ENCODE peak calls at places on chromosomes 7 and 10, in six cellular contexts. C is mammary epithelial cell, O is hepatocyte, F is neural progenitor cell, I is GM23338, M is HCT116. B is an unnamed sample.

GRCh38 chr7:94394399-94395140 is at the start of gene COL1A2:
- DNase-seq in C (no peak), M (no peak), O (peak), I (peak), F (peak), B (no peak)

GRCh38 chr10:24209946-24210491 is 1.1 kb downstream of the KIAA1217 start:
- DNase-seq in F (no peak), M (no peak), C (peak), O (peak), I (no peak), B (peak)

GRCh38 chr10:43202657-43203490 is 64.0 kb downstream of the RASGEF1A start:
- DNase-seq in M (no peak), C (no peak), F (peak), I (peak), O (peak), B (no peak)

GRCh38 chr7:28867181-28867580 is 90.9 kb downstream of the TRIL start:
- DNase-seq in F (no peak), O (no peak), M (no peak), I (no peak), C (no peak), B (no peak)

GRCh38 chr10:15363031-15363430 is 8.1 kb downstream of the FAM171A1 start:
- DNase-seq in F (no peak), I (no peak), O (no peak), C (no peak), M (no peak), B (no peak)

GRCh38 chr7:2471396-2471795 is 4.8 kb downstream of the GRIFIN start:
- DNase-seq in C (peak), F (peak), M (no peak), O (no peak), I (peak), B (no peak)

GRCh38 chr7:38040831-38041230 is 120.4 kb downstream of the EPDR1 start:
- DNase-seq in I (no peak), M (no peak), O (no peak), C (peak), F (no peak), B (no peak)

GRCh38 chr10:113709221-113709838 is 29.6 kb downstream of the CASP7 start:
- DNase-seq in I (no peak), F (no peak), M (no peak), C (no peak), O (peak), B (no peak)

GRCh38 chr10:85222300-85222699 is 893.9 kb downstream of the CCSER2 start:
- DNase-seq in I (no peak), F (no peak), M (no peak), C (no peak), O (no peak), B (no peak)

GRCh38 chr10:96511044-96511945 is 2.4 kb downstream of the TLL2 start:
- DNase-seq in M (peak), O (peak), I (peak), F (peak), C (peak), B (no peak)

GRCh38 chr7:129401228-129401967 is 32.8 kb upstream of the STRIP2 start:
- DNase-seq in O (peak), M (no peak), C (peak), F (no peak), I (no peak), B (no peak)

DNA sequence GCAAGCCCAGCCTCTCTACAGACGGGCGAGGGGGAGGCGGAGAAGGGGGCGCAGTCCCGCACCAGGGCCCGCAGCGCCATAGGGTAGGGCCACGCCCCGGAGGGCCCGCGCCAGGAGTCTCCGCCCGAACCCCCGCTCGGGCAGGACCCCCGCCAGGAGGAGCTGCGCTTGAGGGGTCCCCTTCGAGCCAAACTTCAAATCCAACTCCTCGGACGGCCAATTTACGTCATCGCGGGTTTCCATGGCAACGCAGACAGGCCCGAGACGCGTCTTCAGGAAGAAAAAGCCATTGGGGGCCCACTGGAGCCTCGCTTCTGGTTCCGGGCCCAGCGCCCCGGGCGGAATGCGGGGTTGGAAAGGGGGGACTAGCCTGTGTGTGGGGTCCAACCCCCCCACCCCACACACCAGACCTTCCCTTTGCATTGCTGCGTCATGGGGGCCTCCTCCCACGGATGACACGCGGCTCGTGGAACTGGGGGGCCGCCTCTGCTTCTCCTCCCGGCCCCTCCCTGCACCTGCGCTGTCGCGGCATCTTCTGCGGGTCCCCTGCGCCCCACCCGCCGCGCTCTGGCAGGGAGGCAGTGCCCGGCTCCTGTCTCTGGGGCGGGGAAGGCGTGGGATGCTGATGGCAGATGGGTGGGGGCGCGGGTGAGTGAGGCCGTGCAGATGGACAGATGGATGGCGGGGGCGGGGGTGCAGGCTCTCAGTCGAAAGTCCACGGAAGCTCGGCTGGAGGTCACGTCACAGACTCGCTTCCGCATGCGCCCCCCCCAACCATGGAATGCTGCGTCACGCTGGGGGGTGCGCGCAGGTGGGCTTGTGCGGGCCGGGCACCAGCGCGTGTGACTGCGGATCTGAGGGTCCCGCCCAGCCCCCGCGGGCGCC is 1.2 kb downstream of the CALY start:
- DNase-seq in F (peak), C (no peak), I (peak), O (peak), M (no peak), B (no peak)
- TF ChIP-seq EZH2 in F (peak), C (peak), I (no peak), O (no peak), M (no peak), B (peak)

GRCh38 chr10:48937796-48938195 is 1.8 kb downstream of the LRRC18 start:
- DNase-seq in C (no peak), F (no peak), I (no peak), M (no peak), O (no peak), B (no peak)

GRCh38 chr10:48934672-48935071 is 5.0 kb downstream of the LRRC18 start:
- DNase-seq in M (no peak), I (no peak), O (no peak), C (no peak), F (no peak), B (no peak)

GRCh38 chr10:48932831-48933670 is 6.6 kb downstream of the LRRC18 start:
- DNase-seq in M (no peak), F (no peak), C (no peak), I (no peak), O (no peak), B (no peak)

GRCh38 chr10:48938281-48938680 is 1.4 kb downstream of the LRRC18 start:
- DNase-seq in M (no peak), F (no peak), O (no peak), I (no peak), C (no peak), B (no peak)

GRCh38 chr10:48935141-48935540 is 4.5 kb downstream of the LRRC18 start:
- DNase-seq in M (no peak), I (peak), F (peak), O (no peak), C (no peak), B (no peak)
- TF ChIP-seq EZH2 in M (no peak), I (no peak), F (no peak), O (no peak), C (no peak), B (no peak)

DNA sequence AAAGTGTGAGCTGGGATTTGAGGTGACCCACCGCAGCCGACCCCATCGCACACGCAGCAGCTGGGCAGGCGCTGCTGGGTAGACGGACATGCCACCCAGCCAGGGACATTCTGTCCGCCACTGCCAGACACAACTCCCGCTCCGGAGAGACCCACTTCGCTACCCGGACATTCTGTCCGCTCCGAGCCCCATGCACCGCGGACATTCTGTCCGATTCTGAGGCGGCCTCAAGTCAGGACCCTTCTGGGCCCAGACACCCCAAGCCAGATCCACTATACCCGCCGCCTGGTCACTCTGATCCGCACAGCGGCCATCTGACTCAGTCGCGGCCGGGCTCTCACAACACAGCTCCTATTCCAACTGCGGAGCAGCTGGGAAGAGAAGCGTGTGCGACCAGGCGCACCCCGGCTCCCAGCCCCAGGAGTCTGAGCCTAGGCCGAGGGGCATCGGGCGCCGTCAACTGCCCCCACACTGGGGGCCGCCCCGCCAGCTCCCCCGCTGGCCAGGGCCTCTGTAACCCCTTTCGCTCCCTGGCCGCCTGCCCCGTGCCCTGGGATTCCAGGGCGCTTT is 760 bp downstream of the PITX3 start:
- DNase-seq in F (peak), O (no peak), C (no peak), I (peak), M (no peak), B (no peak)
- TF ChIP-seq EZH2 in F (no peak), O (no peak), C (no peak), I (peak), M (no peak), B (no peak)

GRCh38 chr10:86365346-86366032 is 1.1 kb downstream of the GRID1 start:
- DNase-seq in C (no peak), F (peak), O (no peak), M (no peak), I (peak), B (no peak)
- TF ChIP-seq EZH2 in C (peak), F (peak), O (peak), M (no peak), I (peak), B (peak)

DNA sequence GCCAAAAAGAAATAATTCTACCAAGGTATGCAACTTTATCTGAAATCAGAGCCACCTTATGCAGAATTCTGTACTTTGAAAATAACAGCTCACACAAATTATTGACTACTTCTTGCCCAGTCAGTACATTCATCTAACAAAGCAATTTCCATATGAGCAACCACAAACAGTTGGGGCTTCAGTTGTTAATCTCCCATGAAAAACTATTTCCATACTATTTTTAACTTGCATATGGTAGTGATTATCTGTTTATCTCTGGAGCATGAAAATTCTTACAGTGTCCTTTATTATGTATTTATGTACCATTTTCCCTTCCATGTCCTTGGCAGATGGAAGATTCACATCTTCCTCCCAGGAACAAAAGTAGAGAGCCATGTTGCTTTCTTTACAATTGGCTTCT is 285.7 kb downstream of the CRPPA start:
- DNase-seq in I (no peak), C (no peak), O (no peak), M (no peak), F (no peak), B (no peak)
- TF ChIP-seq EZH2 in I (no peak), C (no peak), O (no peak), M (no peak), F (no peak), B (no peak)

B was measured in keratinocyte.